ENCODE peak calls at places on chromosomes 4 and X, in four cellular contexts. K is right atrium auricular region, R is mammary epithelial cell, J is astrocyte. Z is an unnamed sample.

GRCh38 chr4:176563591-176563990 is 229.1 kb downstream of the VEGFC start:
- DNase-seq in K (no peak), J (no peak), R (no peak), Z (no peak)

GRCh38 chr4:55216871-55217635 is 91.7 kb upstream of the KDR start:
- DNase-seq in K (no peak), R (no peak), J (no peak), Z (peak)

GRCh38 chrX:16114640-16115039 is 8.7 kb upstream of the GRPR start:
- DNase-seq in J (peak), R (no peak), K (no peak), Z (no peak)

GRCh38 chr4:128686032-128686465 is 123.5 kb upstream of the JADE1 start:
- DNase-seq in R (peak), K (no peak), J (peak), Z (no peak)

GRCh38 chr4:7134737-7135388 is 57.5 kb upstream of the SORCS2 start:
- DNase-seq in R (peak), K (peak), J (peak), Z (peak)

GRCh38 chrX:75337525-75337924 is 63.6 kb downstream of the UPRT start:
- DNase-seq in J (no peak), R (no peak), K (no peak), Z (peak)

GRCh38 chr4:119627267-119628190 is 1.1 kb downstream of the PDE5A start:
- DNase-seq in K (no peak), R (peak), J (peak), Z (peak)

GRCh38 chrX:101417981-101418841 is 10.2 kb downstream of the HNRNPH2 start:
- DNase-seq in K (no peak), J (peak), R (no peak), Z (peak)

GRCh38 chr4:71473541-71474240 is 134.9 kb downstream of the SLC4A4 start:
- DNase-seq in R (no peak), J (no peak), K (no peak), Z (no peak)

GRCh38 chr4:76690091-76690905 is 207.6 kb downstream of the SOWAHB start:
- DNase-seq in R (peak), K (no peak), J (no peak), Z (no peak)

GRCh38 chr4:103499094-103499493 is 220.7 kb downstream of the TACR3 start:
- DNase-seq in J (no peak), K (no peak), R (no peak), Z (no peak)

GRCh38 chr4:121989715-121990114 is 37.9 kb upstream of the TRPC3 start:
- DNase-seq in K (no peak), R (no peak), J (peak), Z (peak)

GRCh38 chrX:1661048-1661921 is 46.4 kb downstream of the ASMT start:
- DNase-seq in K (no peak), R (peak), J (no peak), Z (peak)

GRCh38 chr4:169756971-169757574 is 671 bp downstream of the HPF1 start:
- DNase-seq in R (peak), K (no peak), J (no peak), Z (no peak)

GRCh38 chr4:150348079-150348478 is 233.9 kb upstream of the MAB21L2 start:
- DNase-seq in K (no peak), J (peak), R (peak), Z (no peak)

GRCh38 chr4:101191302-101192098 is 155.8 kb downstream of the PPP3CA start:
- DNase-seq in J (peak), K (peak), R (no peak), Z (peak)

GRCh38 chrX:53374222-53374820 is 48.1 kb downstream of the SMC1A start:
- DNase-seq in K (no peak), J (peak), R (no peak), Z (peak)

GRCh38 chrX:53377464-53377863 is 45.0 kb downstream of the SMC1A start:
- DNase-seq in K (no peak), J (no peak), R (no peak), Z (no peak)

GRCh38 chrX:53379008-53379710 is 43.3 kb downstream of the SMC1A start:
- DNase-seq in R (no peak), J (no peak), K (no peak), Z (peak)

GRCh38 chrX:53373307-53373706 is 49.1 kb downstream of the SMC1A start:
- DNase-seq in R (no peak), K (no peak), J (no peak), Z (no peak)

DNA sequence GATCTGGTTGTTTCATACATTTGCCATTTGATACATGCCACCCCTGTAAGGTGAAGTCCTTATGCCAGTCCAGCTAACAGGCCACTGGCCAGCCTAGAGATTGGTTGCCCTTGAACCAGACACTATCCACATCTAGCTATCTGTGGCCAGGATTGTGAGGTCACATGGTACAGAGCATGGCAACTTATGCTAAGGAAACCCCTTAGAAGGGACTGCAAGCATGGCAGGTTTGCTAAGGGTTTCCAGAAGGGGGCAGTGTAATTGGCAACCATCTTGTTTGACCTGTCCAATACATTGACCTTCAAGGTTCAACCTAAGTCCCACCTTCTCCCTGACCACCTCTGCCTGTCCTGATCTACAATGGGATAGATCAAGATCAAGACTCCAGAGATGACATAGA is 47.5 kb downstream of the SMC1A start:
- DNase-seq in J (no peak), K (no peak), R (no peak), Z (peak)
- TF ChIP-seq CTCF in J (no peak), K (no peak), R (no peak), Z (no peak)

GRCh38 chr4:114005569-114006442 is 26.4 kb upstream of the ARSJ start:
- DNase-seq in R (peak), K (no peak), J (peak), Z (no peak)
- H3K27ac ChIP-seq in R (no peak), K (no peak), J (peak), Z (no peak)

GRCh38 chr4:168674077-168674747 is 177.4 kb downstream of the PALLD start:
- DNase-seq in R (no peak), J (peak), K (no peak), Z (no peak)

GRCh38 chr4:168673476-168673875 is 176.6 kb downstream of the PALLD start:
- DNase-seq in R (no peak), K (no peak), J (no peak), Z (no peak)

GRCh38 chr4:168677879-168678278 is 181.0 kb downstream of the PALLD start:
- DNase-seq in R (no peak), K (no peak), J (no peak), Z (no peak)

GRCh38 chr4:168677063-168677462 is 180.2 kb downstream of the PALLD start:
- DNase-seq in R (no peak), J (no peak), K (no peak), Z (no peak)

DNA sequence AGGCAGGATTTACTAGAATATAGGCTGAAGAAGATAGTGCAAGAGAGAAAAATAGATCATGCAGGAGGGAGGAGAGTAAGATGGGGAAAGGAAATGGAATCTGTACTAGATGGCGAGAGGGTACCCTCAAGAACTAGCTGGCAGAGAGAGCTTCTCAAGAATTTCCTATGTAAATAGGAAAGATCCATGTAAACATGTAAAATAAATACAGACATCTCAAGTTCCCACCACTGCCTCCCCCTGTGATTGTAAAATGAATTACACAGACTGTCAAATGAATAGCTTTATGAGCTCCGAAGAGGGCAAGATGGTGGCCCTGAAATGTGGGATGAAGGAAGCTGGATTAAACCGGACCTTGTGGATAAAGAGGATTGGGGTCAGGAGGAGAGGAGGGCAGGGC is 178.0 kb downstream of the PALLD start:
- DNase-seq in R (no peak), J (no peak), K (no peak), Z (no peak)
- TF ChIP-seq CTCF in R (no peak), J (no peak), K (no peak), Z (no peak)

GRCh38 chrX:128051526-128051925 is 677 bp downstream of the ACTRT1 start:
- DNase-seq in R (no peak), K (no peak), J (no peak), Z (no peak)

GRCh38 chrX:128057421-128057820 is 5.2 kb upstream of the ACTRT1 start:
- DNase-seq in K (no peak), R (no peak), J (no peak), Z (no peak)

DNA sequence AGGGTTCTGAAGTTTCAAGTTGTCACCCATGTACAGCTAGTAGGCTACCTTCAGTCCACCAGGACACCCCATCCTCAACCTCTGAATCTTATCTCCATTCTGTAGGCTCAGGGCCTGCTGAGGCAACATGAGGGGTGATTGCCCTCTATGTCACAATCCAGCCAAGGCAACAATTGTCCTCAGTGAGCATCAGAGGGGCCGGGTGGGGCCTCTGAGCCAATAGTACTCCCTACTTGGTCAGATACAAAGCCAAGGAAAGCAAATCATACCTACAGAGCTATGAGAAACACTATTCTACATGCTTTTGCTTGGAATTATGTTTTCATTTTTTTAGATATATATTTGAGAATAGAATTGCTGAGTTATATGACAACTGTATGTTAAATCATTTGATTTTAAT is at the start of gene ACTRT1:
- DNase-seq in K (no peak), R (no peak), J (no peak), Z (no peak)
- H3K27ac ChIP-seq in K (no peak), R (no peak), J (no peak), Z (no peak)